ENCODE peak calls at places on chromosomes 5 and 9, in nine cellular contexts. Y is uterus, L is heart right ventricle, M is neural progenitor cell, S is left ventricle myocardium inferior, W is astrocyte, U is adrenal gland, T is keratinocyte, Q is transverse colon. F is an unnamed sample.
A peak's percentile ranks its signal among the peaks of the same experiment; 100 is the strongest.

GRCh38 chr9:3261484-3261883 is 264.3 kb downstream of the RFX3 start:
- DNase-seq in Y (no peak), L (no peak), M (no peak), S (no peak), W (no peak), U (no peak), T (no peak), Q (no peak), F (no peak)

GRCh38 chr5:145495171-145495570 is 340.0 kb downstream of the PRELID2 start:
- DNase-seq in Y (no peak), L (no peak), M (no peak), S (no peak), W (no peak), U (no peak), T (no peak), Q (no peak), F (no peak)

GRCh38 chr9:131475111-131475955 is 27.4 kb upstream of the POMT1 start:
- DNase-seq in Y (no peak), L (no peak), M (no peak), S (no peak), W (no peak), U (no peak), T (no peak), Q (no peak), F (peak; percentile 72)

GRCh38 chr9:131856105-131856504 is 116.2 kb upstream of the RAPGEF1 start:
- DNase-seq in Y (no peak), L (no peak), M (peak; percentile 43), S (no peak), W (no peak), U (no peak), T (no peak), Q (no peak), F (no peak)

GRCh38 chr5:112551437-112552018 is 132.5 kb upstream of the EPB41L4A start:
- DNase-seq in Y (peak; percentile 52), L (no peak), M (peak; percentile 77), S (no peak), W (peak; percentile 35), U (peak; percentile 66), T (no peak), Q (peak; percentile 15), F (no peak)

GRCh38 chr9:126527109-126527825 is 86.5 kb upstream of the LMX1B start:
- DNase-seq in Y (no peak), L (no peak), M (no peak), S (no peak), W (no peak), U (no peak), T (no peak), Q (no peak), F (peak; percentile 32)

GRCh38 chr5:39369123-39369815 is 5.0 kb upstream of the C9 start:
- DNase-seq in Y (no peak), L (no peak), M (no peak), S (no peak), W (no peak), U (no peak), T (no peak), Q (no peak), F (no peak)

GRCh38 chr5:100900142-100900795 is 2.8 kb downstream of the ST8SIA4 start:
- DNase-seq in Y (peak; percentile 21), L (peak; percentile 22), M (peak; percentile 44), S (peak; percentile 26), W (peak; percentile 38), U (peak; percentile 62), T (no peak), Q (peak; percentile 46), F (peak; percentile 75)

GRCh38 chr5:151449288-151449687 is 1.9 kb downstream of the SLC36A1 start:
- DNase-seq in Y (no peak), L (no peak), M (peak; percentile 31), S (no peak), W (no peak), U (no peak), T (no peak), Q (no peak), F (no peak)

GRCh38 chr5:151449836-151450235 is 2.4 kb downstream of the SLC36A1 start:
- DNase-seq in Y (no peak), L (no peak), M (no peak), S (no peak), W (no peak), U (no peak), T (no peak), Q (no peak), F (no peak)

GRCh38 chr5:151450605-151451004 is 3.2 kb downstream of the SLC36A1 start:
- DNase-seq in Y (no peak), L (no peak), M (no peak), S (no peak), W (no peak), U (no peak), T (no peak), Q (no peak), F (no peak)

GRCh38 chr5:151447174-151448037 is at the start of gene SLC36A1:
- DNase-seq in Y (peak; percentile 94), L (peak; percentile 95), M (peak; percentile 97), S (peak; percentile 94), W (peak; percentile 62), U (peak; percentile 97), T (peak; percentile 69), Q (peak; percentile 96), F (peak; percentile 98)

DNA sequence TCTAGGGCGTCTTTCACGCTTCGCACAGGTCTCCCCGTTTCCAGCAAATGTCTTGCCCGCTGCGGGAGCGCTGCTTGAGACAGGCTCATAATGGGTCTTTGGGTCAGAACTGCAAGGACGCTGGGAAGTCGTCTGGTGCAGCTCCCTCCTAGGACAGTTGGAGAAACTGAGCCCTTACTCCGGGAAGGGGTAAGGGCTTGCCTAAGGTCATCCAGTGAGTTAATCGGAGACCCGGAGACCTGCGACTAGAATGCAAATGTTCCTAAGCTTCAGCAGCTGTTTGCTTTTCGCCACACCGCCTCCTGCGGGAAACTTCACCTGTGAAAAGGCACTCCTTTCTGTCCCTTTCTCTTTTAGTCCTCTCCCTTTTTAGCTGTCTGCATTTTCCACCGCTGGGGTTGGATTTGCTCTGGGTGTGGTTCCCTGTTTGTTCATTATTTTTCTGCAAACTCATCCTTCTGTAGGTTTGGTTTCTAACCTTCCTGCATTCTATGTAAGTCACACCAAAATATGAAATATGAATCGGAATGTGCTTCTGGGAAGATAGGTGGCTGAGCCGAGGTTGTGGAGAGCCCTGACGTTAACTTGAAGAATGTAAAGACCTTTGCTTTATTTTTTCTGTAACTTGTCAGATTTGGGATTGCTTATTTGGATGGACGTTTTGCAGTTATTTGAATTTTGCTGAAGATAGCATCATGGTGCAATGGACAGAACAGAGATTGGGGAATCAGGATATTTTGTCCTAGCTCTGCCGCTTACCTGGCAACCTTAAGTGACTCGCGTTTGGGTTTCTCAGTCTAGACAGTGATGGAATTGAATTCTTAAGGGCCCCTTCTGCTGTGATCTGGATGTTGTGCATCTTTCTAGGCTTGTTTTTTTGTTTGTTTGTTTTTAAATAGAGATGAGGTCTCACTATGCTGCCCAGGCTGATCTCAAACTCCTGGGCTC is 909 bp downstream of the SLC36A1 start:
- DNase-seq in Y (peak; percentile 14), L (no peak), M (peak; percentile 67), S (no peak), W (no peak), U (peak; percentile 66), T (no peak), Q (peak; percentile 47), F (no peak)
- TF ChIP-seq CTCF in Y (no peak), L (no peak), M (peak; percentile 31), S (no peak), W (peak; percentile 6), U (no peak), T (no peak), Q (no peak), F (no peak)

GRCh38 chr5:135977375-135977928 is 22.7 kb upstream of the LECT2 start:
- DNase-seq in Y (no peak), L (peak; percentile 79), M (peak; percentile 86), S (peak; percentile 66), W (peak; percentile 61), U (peak; percentile 83), T (peak; percentile 25), Q (peak; percentile 78), F (peak; percentile 82)
- H3K27ac ChIP-seq in Y (no peak overlapping the region), L (peak overlapping the region; percentile 36), M (no peak overlapping the region), S (no peak overlapping the region), W (no peak overlapping the region), U (no peak overlapping the region), T (no peak overlapping the region), Q (no peak overlapping the region), F (no peak overlapping the region)

GRCh38 chr9:38422555-38423245 is 1.6 kb downstream of the IGFBPL1 start:
- DNase-seq in Y (no peak), L (no peak), M (no peak), S (no peak), W (no peak), U (peak; percentile 51), T (no peak), Q (no peak), F (no peak)

GRCh38 chr9:38423273-38423938 is 848 bp downstream of the IGFBPL1 start:
- DNase-seq in Y (no peak), L (no peak), M (no peak), S (no peak), W (no peak), U (no peak), T (no peak), Q (no peak), F (no peak)

GRCh38 chr9:38424918-38425317 is 664 bp upstream of the IGFBPL1 start:
- DNase-seq in Y (no peak), L (no peak), M (no peak), S (no peak), W (no peak), U (peak; percentile 10), T (no peak), Q (no peak), F (no peak)

GRCh38 chr9:38421498-38422211 is 2.6 kb downstream of the IGFBPL1 start:
- DNase-seq in Y (no peak), L (no peak), M (peak; percentile 91), S (no peak), W (no peak), U (peak; percentile 68), T (no peak), Q (no peak), F (no peak)

DNA sequence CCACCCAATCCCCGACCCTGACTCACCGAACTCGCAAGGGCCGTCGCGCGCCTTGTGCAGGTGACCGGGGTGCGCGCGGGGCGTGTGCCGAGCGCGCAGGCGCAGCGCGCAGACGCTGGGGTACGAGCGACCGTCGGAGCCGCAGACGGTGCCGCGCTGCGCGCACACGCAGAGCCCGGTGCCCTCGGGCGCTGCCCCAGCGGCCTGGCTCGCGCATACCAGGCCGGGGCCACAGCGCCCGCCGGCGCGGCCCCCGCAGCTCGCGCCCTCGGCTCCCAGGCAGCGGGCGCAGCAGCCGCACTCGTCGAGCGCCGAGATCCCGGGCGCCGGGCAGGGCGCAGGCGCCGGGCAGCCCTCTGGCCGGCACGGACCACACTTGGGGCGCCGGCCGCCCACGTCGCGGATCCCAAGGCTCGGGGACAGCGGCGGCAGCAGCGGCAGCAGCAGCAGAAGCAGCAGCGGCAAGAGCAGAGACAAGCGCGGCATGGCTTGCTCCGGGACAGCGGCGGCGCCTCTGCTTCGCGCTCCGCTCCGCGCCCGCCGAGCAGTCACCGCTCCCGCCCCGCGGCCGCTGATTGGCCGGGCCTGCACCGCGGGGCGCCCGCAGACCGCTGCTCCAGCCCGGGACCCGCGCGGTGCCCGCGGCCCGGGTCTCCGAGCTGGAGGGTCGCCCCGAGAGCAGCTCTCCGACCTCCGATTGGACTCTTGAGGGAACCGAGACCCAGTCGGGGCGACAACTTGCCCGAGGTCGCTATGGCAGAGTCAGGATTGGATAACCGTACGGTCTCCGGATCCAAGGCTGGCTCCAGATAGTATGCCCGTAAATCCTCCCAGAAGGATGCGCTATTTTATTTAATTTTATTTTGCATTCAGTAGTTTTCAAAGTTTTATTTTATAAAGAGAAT is at the start of gene IGFBPL1:
- DNase-seq in Y (no peak), L (no peak), M (peak; percentile 88), S (no peak), W (no peak), U (peak; percentile 52), T (no peak), Q (no peak), F (no peak)
- TF ChIP-seq CTCF in Y (no peak), L (no peak), M (no peak), S (no peak), W (no peak), U (no peak), T (no peak), Q (no peak), F (no peak)

DNA sequence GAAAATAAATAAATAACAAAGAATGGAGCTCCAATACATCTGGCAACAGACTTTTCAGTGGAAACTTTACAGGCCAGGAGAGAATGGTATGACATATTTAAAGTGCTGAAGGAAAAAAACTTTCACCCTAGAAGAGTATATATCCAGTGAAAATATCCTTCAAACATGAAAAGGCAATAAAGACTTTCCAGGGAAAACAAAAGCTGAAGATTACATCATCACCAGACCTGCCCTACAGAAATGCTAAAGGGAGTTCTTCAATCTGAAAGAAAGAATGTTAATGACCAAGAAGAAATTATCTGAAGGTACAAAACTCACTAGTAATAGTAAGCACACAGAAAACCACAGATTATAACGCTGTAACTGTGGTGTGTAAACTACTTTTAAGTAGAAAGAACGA is 8.3 kb upstream of the RCL1 start:
- DNase-seq in Y (no peak), L (no peak), M (no peak), S (no peak), W (no peak), U (no peak), T (no peak), Q (no peak), F (no peak)
- H3K27ac ChIP-seq in Y (no peak overlapping the region), L (no peak overlapping the region), M (no peak overlapping the region), S (no peak overlapping the region), W (no peak overlapping the region), U (no peak overlapping the region), T (no peak overlapping the region), Q (no peak overlapping the region), F (no peak overlapping the region)